ENCODE peak calls at places on chromosomes 4 and X, in ten cellular contexts. B is MG63, Q is PC-3, Y is spleen, D is cardiac muscle cell, S is IMR-90, R is iPS DF 6.9, I is tibial nerve, M is GM23248, K is SK-N-SH. O is an unnamed sample.
A peak's percentile ranks its signal among the peaks of the same experiment; 100 is the strongest.

GRCh38 chr4:16667464-16667863 is 231.0 kb downstream of the LDB2 start:
- DNase-seq in M (peak; percentile 96), K (no peak), Q (peak; percentile 71), S (peak; percentile 95), D (peak; percentile 67), R (no peak), B (peak; percentile 10), I (no peak), Y (no peak), O (no peak)

GRCh38 chrX:10447577-10448214 is 172.7 kb downstream of the MID1 start:
- DNase-seq in S (peak; percentile 53), K (no peak), I (no peak), D (peak; percentile 39), B (peak; percentile 14), R (no peak), Y (no peak), Q (peak; percentile 94), M (peak; percentile 12), O (no peak)

GRCh38 chr4:71138007-71138600 is 144.7 kb downstream of the DCK start:
- DNase-seq in M (no peak), D (no peak), I (no peak), R (no peak), S (no peak), Q (no peak), Y (no peak), K (no peak), B (no peak), O (no peak)

GRCh38 chr4:184907216-184907615 is 81.4 kb upstream of the ACSL1 start:
- DNase-seq in M (no peak), S (no peak), B (no peak), Y (no peak), D (peak; percentile 17), Q (no peak), R (no peak), I (no peak), K (no peak), O (no peak)

GRCh38 chr4:102473476-102473875 is 27.7 kb upstream of the NFKB1 start:
- DNase-seq in D (no peak), B (no peak), I (no peak), S (no peak), M (no peak), R (no peak), K (no peak), Y (no peak), Q (no peak), O (no peak)

GRCh38 chr4:133058701-133059100 is 90.4 kb upstream of the PCDH10 start:
- DNase-seq in I (no peak), Y (no peak), Q (no peak), K (no peak), R (no peak), S (no peak), D (no peak), B (no peak), M (no peak), O (no peak)

GRCh38 chrX:15524417-15524816 is 23.8 kb downstream of the BMX start:
- DNase-seq in M (no peak), D (peak; percentile 89), R (no peak), Y (no peak), Q (peak; percentile 48), B (no peak), S (peak; percentile 12), I (no peak), K (no peak), O (no peak)

GRCh38 chr4:173485164-173485563 is 44.9 kb downstream of the HAND2 start:
- DNase-seq in Y (no peak), I (no peak), D (no peak), Q (no peak), S (peak; percentile 39), R (no peak), K (no peak), B (no peak), M (peak; percentile 29), O (no peak)

GRCh38 chr4:41963105-41963504 is 18.5 kb upstream of the DCAF4L1 start:
- DNase-seq in Y (no peak), M (peak; percentile 51), D (peak; percentile 31), B (no peak), S (peak; percentile 10), Q (peak; percentile 47), K (peak; percentile 17), R (no peak), I (no peak), O (no peak)

GRCh38 chr4:178471385-178471784 is 1029.1 kb upstream of the AGA start:
- DNase-seq in Y (no peak), B (no peak), M (no peak), K (no peak), R (no peak), I (no peak), Q (no peak), S (no peak), D (no peak), O (no peak)

GRCh38 chr4:185566972-185567749 is 31.9 kb upstream of the PDLIM3 start:
- DNase-seq in Q (no peak), I (peak; percentile 26), M (peak; percentile 76), Y (no peak), K (no peak), S (peak; percentile 90), R (no peak), D (peak; percentile 96), B (peak; percentile 53), O (no peak)

GRCh38 chrX:70254063-70254400 is 6.0 kb downstream of the P2RY4 start:
- DNase-seq in Q (no peak), K (no peak), B (no peak), I (no peak), Y (no peak), D (no peak), S (no peak), R (no peak), M (no peak), O (no peak)

GRCh38 chrX:40996886-40997530 is 88.2 kb upstream of the USP9X start:
- DNase-seq in D (peak; percentile 96), I (peak; percentile 11), M (peak; percentile 66), B (no peak), Y (no peak), S (peak; percentile 81), K (peak; percentile 44), Q (peak; percentile 55), R (no peak), O (peak; percentile 43)

GRCh38 chr4:122500852-122501501 is 44.5 kb upstream of the IL2 start:
- DNase-seq in B (peak; percentile 45), K (no peak), M (no peak), Q (no peak), Y (no peak), S (no peak), I (no peak), D (peak; percentile 85), R (no peak), O (no peak)

GRCh38 chrX:68947882-68948605 is 119.2 kb downstream of the EFNB1 start:
- DNase-seq in D (no peak), I (no peak), Q (no peak), R (no peak), B (no peak), Y (peak; percentile 61), S (no peak), K (peak; percentile 76), M (no peak), O (no peak)

GRCh38 chr4:10100734-10101216 is 15.8 kb downstream of the WDR1 start:
- DNase-seq in K (no peak), B (no peak), R (no peak), D (no peak), S (no peak), I (no peak), Q (no peak), M (no peak), Y (peak; percentile 86), O (no peak)

GRCh38 chrX:66018585-66019309 is 21.1 kb downstream of the VSIG4 start:
- DNase-seq in S (no peak), K (no peak), B (no peak), R (no peak), M (no peak), I (no peak), Y (no peak), Q (no peak), D (no peak), O (no peak)
- H3K4me3 ChIP-seq in S (no peak overlapping the region), K (no peak overlapping the region), B (no peak overlapping the region), R (no peak overlapping the region), M (no peak overlapping the region), I (no peak overlapping the region), Y (peak overlapping the region; percentile 70), Q (no peak overlapping the region), D (no peak overlapping the region), O (no peak overlapping the region)

DNA sequence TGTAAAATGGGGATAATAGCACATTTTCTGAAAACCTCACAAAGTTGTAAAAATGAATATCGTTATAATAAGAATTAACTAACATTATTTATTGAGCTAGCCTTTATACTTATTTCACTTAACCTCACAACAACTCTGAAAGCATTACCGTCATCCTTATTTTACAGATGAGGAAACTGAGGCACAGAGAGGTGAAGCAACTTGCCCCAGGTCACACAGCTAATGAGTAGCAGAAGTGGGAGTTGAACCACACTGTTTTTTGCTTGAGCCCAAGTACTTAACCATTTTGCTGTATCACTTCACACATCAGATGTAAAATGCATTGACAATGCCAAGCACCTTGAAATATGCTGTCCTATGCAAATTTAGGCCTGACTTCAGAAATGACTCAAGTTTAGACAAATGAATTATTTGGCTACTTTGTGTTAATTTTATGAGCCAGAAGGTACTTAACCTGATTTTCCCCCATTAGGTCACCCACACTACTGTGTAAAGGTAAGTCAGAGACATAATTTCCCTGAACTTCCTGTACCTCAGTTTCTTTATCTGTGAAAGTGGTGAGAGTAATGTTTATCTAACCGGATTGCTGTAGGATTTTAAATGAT is 23.1 kb downstream of the CD40LG start:
- DNase-seq in K (no peak), M (no peak), S (no peak), Y (no peak), Q (no peak), B (no peak), I (no peak), R (no peak), D (no peak), O (no peak)
- H3K4me3 ChIP-seq in K (no peak overlapping the region), M (no peak overlapping the region), S (no peak overlapping the region), Y (no peak overlapping the region), Q (no peak overlapping the region), B (no peak overlapping the region), I (no peak overlapping the region), R (no peak overlapping the region), D (no peak overlapping the region), O (no peak overlapping the region)

GRCh38 chrX:38935561-38935960 is 134.3 kb downstream of the MID1IP1 start:
- DNase-seq in R (no peak), Q (no peak), K (no peak), Y (no peak), S (no peak), I (no peak), D (no peak), M (no peak), B (no peak), O (no peak)
- H3K4me3 ChIP-seq in R (no peak overlapping the region), Q (no peak overlapping the region), K (no peak overlapping the region), Y (no peak overlapping the region), S (no peak overlapping the region), I (no peak overlapping the region), D (no peak overlapping the region), M (no peak overlapping the region), B (no peak overlapping the region), O (no peak overlapping the region)

DNA sequence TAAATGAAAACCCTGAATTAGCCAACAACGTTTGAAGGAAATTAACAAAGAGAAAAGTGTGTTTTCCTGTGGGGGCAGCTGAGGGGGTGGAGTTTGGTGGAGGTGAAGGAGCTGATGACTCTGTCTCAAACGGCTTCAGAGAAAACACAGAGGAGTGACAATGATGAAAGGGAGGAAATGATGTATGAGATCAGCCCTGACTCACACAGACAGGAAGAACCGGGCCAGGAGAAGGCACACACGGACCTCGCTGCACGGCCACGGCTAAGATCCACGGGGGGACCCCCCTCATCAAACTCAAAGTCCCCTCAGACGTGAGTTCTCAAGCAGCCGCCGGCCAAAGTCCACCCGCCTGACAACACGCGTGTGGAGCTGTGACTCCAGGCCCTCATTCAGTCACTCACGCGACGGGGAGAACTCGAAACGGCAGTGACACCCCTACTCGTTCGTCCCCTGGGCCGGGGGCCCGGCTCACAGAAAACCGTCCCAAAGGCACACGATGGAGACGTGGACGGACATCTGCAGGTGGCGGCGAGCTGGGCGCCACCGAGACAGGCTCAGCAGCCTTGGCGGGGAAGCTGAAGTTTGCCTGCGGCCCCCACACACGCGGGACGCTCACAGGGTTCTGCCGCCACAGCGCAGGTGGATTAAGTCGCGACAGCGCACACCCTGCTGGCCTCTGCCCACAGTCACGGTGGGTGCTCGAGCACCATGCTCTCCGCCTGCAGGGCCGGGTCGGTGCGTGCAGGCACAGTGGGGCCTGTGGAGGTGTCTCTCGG is 28.8 kb downstream of the PPP2R3B start:
- DNase-seq in I (no peak), Y (peak; percentile 78), S (peak; percentile 60), M (peak; percentile 51), R (no peak), B (no peak), K (no peak), D (peak; percentile 42), Q (peak; percentile 54), O (no peak)
- H3K4me3 ChIP-seq in I (no peak overlapping the region), Y (no peak overlapping the region), S (no peak overlapping the region), M (no peak overlapping the region), R (no peak overlapping the region), B (no peak overlapping the region), K (no peak overlapping the region), D (no peak overlapping the region), Q (no peak overlapping the region), O (no peak overlapping the region)